ENCODE peak calls at places on chromosomes 16 and 17, in ten cellular contexts. I, M, C, F, A, N, X, Z, U and O are unnamed samples.

GRCh38 chr17:49106366-49107210 is 26.0 kb upstream of the B4GALNT2 start:
- DNase-seq in I (peak; percentile 28), M (no peak), C (no peak), F (peak; percentile 59), A (no peak), N (no peak), X (peak; percentile 22), Z (no peak), U (peak; percentile 55), O (no peak)

GRCh38 chr17:51764387-51764971 is 394.0 kb downstream of the CA10 start:
- DNase-seq in I (peak; percentile 58), M (peak; percentile 65), C (no peak), F (peak; percentile 35), A (no peak), N (no peak), X (peak; percentile 65), Z (peak; percentile 54), U (peak; percentile 78), O (no peak)

GRCh38 chr16:79250457-79251098 is 350.0 kb downstream of the MAF start:
- DNase-seq in I (no peak), M (no peak), C (no peak), F (no peak), A (no peak), N (no peak), X (no peak), Z (no peak), U (no peak), O (no peak)

GRCh38 chr17:74746376-74746775 is 2.1 kb upstream of the NHERF1 start:
- DNase-seq in I (no peak), M (no peak), C (peak; percentile 2), F (no peak), A (peak; percentile 25), N (peak; percentile 50), X (no peak), Z (no peak), U (no peak), O (no peak)

GRCh38 chr16:51393381-51394005 is 242.4 kb upstream of the SALL1 start:
- DNase-seq in I (peak; percentile 67), M (no peak), C (no peak), F (peak; percentile 19), A (no peak), N (no peak), X (no peak), Z (no peak), U (peak; percentile 62), O (no peak)

GRCh38 chr16:78930561-78930960 is 670.0 kb downstream of the MAF start:
- DNase-seq in I (no peak), M (no peak), C (no peak), F (no peak), A (no peak), N (no peak), X (no peak), Z (no peak), U (no peak), O (no peak)

GRCh38 chr17:40321502-40322416 is 12.8 kb downstream of the RARA start:
- DNase-seq in I (no peak), M (no peak), C (peak; percentile 79), F (no peak), A (peak; percentile 86), N (peak; percentile 79), X (no peak), Z (peak; percentile 74), U (no peak), O (no peak)

GRCh38 chr16:81823111-81823510 is 44.0 kb downstream of the PLCG2 start:
- DNase-seq in I (no peak), M (no peak), C (peak; percentile 27), F (no peak), A (no peak), N (peak; percentile 89), X (no peak), Z (no peak), U (no peak), O (peak; percentile 67)

GRCh38 chr17:8143581-8144400 is 8.4 kb downstream of the PER1 start:
- DNase-seq in I (no peak), M (no peak), C (no peak), F (no peak), A (no peak), N (peak; percentile 67), X (no peak), Z (no peak), U (no peak), O (no peak)

GRCh38 chr16:15961060-15961511 is 11.7 kb downstream of the ABCC1 start:
- DNase-seq in I (no peak), M (no peak), C (no peak), F (no peak), A (no peak), N (no peak), X (no peak), Z (no peak), U (no peak), O (no peak)

GRCh38 chr17:59696682-59697277 is 10.4 kb downstream of the PTRH2 start:
- DNase-seq in I (no peak), M (no peak), C (no peak), F (no peak), A (no peak), N (no peak), X (no peak), Z (no peak), U (no peak), O (no peak)

GRCh38 chr17:44024271-44024663 is 9.5 kb upstream of the TMEM101 start:
- DNase-seq in I (no peak), M (no peak), C (no peak), F (no peak), A (no peak), N (no peak), X (no peak), Z (no peak), U (no peak), O (no peak)

DNA sequence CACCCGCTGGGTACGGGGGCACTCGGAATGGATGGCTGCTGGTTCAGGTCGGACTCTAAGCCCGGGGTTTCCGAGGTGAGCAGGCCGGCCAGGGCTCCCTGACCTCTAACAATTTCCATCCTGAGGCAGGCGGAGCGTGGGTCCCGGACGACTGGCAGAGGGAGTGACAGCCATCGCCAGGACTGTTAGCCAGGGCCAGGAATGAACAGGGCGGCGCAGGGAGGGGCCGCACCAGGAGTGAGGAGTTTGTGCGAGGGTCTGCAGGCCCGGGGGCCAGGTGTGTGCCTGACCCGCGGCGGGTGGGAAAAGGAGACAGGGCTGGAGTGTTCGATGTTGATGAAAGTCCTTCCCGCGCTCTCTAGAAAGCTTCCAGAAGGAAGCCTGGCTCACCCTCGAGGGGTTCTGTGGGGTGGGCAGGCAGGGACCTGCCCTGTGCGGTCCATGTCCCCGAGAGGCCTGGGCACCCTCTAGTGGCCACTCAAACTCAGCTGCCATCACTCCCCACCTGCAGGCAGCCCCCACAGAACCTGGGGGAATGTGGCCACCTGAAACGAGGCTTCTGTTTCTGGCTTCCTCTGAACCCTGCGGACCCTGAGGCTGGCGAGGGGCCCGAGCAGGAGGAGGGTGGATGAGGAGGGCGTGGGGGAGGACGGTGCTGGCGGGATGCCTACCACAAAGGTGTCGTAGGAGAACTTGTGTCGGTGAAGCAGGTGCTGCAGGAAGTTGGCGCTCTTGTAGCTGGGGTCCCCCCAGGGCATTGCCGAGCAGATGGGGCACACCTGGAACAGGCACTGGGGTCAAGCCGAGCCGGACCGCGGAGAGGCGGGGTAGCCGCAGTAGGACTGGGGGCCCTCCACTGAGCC is 8.1 kb downstream of the RNF166 start:
- DNase-seq in I (no peak), M (no peak), C (no peak), F (no peak), A (no peak), N (no peak), X (no peak), Z (no peak), U (peak; percentile 33), O (no peak)
- TF ChIP-seq CTCF in I (peak; percentile 52), M (peak; percentile 22), C (peak; percentile 55), F (peak; percentile 64), A (peak; percentile 22), N (no peak), X (peak; percentile 18), Z (no peak), U (peak; percentile 44), O (no peak)

GRCh38 chr16:23959069-23959800 is 123.5 kb downstream of the PRKCB start:
- DNase-seq in I (no peak), M (no peak), C (no peak), F (no peak), A (no peak), N (no peak), X (no peak), Z (no peak), U (no peak), O (no peak)
- TF ChIP-seq CTCF in I (no peak), M (no peak), C (no peak), F (no peak), A (no peak), N (no peak), X (no peak), Z (no peak), U (no peak), O (no peak)

GRCh38 chr17:60743282-60743681 is 65.6 kb downstream of the BCAS3 start:
- DNase-seq in I (no peak), M (no peak), C (no peak), F (no peak), A (no peak), N (no peak), X (no peak), Z (no peak), U (no peak), O (no peak)

GRCh38 chr17:60744355-60744958 is 66.8 kb downstream of the BCAS3 start:
- DNase-seq in I (peak; percentile 2), M (no peak), C (no peak), F (no peak), A (no peak), N (no peak), X (no peak), Z (no peak), U (no peak), O (no peak)

GRCh38 chr17:60743812-60744211 is 66.2 kb downstream of the BCAS3 start:
- DNase-seq in I (peak; percentile 78), M (no peak), C (no peak), F (no peak), A (no peak), N (no peak), X (peak; percentile 25), Z (no peak), U (peak; percentile 70), O (no peak)

GRCh38 chr17:60747069-60747808 is 69.6 kb downstream of the BCAS3 start:
- DNase-seq in I (no peak), M (no peak), C (no peak), F (no peak), A (no peak), N (no peak), X (no peak), Z (no peak), U (no peak), O (no peak)

DNA sequence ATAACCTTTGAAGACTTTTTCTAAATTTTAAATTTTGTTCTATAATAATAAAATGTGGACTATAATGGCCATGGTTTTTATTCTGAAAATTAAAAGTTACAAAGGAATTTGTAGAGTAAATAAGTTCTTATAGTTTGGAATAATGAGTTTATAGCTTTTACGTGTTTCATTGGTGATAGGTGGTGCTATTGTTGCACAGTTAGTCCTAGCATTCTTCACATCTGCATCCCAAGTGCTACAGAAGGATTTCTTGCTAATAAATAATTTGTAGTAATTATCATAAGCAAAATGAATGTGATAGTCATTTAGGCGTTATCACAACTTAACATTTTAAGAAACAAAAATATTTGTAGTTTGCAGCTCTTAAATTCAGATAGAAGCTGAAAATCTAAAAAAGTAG is 67.9 kb downstream of the BCAS3 start:
- DNase-seq in I (no peak), M (no peak), C (no peak), F (no peak), A (no peak), N (no peak), X (no peak), Z (no peak), U (peak; percentile 15), O (no peak)
- TF ChIP-seq CTCF in I (peak; percentile 30), M (no peak), C (no peak), F (no peak), A (no peak), N (no peak), X (no peak), Z (no peak), U (peak; percentile 13), O (no peak)

GRCh38 chr17:33651631-33652030 is 358.5 kb upstream of the ASIC2 start:
- DNase-seq in I (peak; percentile 2), M (no peak), C (no peak), F (no peak), A (no peak), N (no peak), X (no peak), Z (no peak), U (peak; percentile 9), O (no peak)
- TF ChIP-seq CTCF in I (no peak), M (no peak), C (no peak), F (no peak), A (no peak), N (no peak), X (no peak), Z (no peak), U (peak; percentile 7), O (no peak)